ENCODE peak calls at places on chromosomes 3 and 15, in four cellular contexts. N is endothelial cell of umbilical vein, E is HCT116, B is ovary. J is an unnamed sample. For H3K4me1, the result is how much of the 10 kb centered on the place peaks cover.

GRCh38 chr3:102810937-102811336 is 376.1 kb downstream of the ZPLD1 start:
- DNase-seq in B (no peak), E (no peak), N (no peak), J (no peak)

GRCh38 chr15:29522373-29523276 is 253.0 kb upstream of the NSMCE3 start:
- DNase-seq in E (no peak), N (no peak), B (no peak), J (no peak)

GRCh38 chr3:173395412-173396181 is 1.9 kb upstream of the NLGN1 start:
- DNase-seq in B (peak), E (peak), N (peak), J (peak)

GRCh38 chr15:88337993-88338392 is 81.5 kb upstream of the NTRK3 start:
- DNase-seq in E (no peak), B (no peak), N (no peak), J (no peak)

GRCh38 chr15:70132571-70132970 is 34.9 kb upstream of the TLE3 start:
- DNase-seq in E (no peak), N (no peak), B (no peak), J (no peak)

GRCh38 chr3:72663429-72663828 is 184.8 kb downstream of the SHQ1 start:
- DNase-seq in N (no peak), E (no peak), B (no peak), J (no peak)

GRCh38 chr3:142209655-142210054 is 15.7 kb downstream of the GK5 start:
- DNase-seq in B (peak), N (peak), E (no peak), J (peak)

GRCh38 chr15:57510647-57511046 is 81.1 kb upstream of the MYZAP start:
- DNase-seq in N (peak), E (no peak), B (no peak), J (no peak)

GRCh38 chr15:78097667-78098066 is 5.3 kb downstream of the SH2D7 start:
- DNase-seq in B (no peak), N (no peak), E (no peak), J (no peak)

GRCh38 chr15:43441316-43441715 is 51.6 kb downstream of the TP53BP1 start:
- DNase-seq in B (no peak), N (no peak), E (no peak), J (no peak)

GRCh38 chr3:107983247-107983646 is 107.6 kb downstream of the CD47 start:
- DNase-seq in N (no peak), B (no peak), E (no peak), J (no peak)

GRCh38 chr15:42143866-42144625 is 12.4 kb downstream of the PLA2G4F start:
- DNase-seq in E (no peak), N (no peak), B (peak), J (no peak)

GRCh38 chr15:26260517-26261133 is 397.5 kb upstream of the ATP10A start:
- DNase-seq in N (no peak), E (no peak), B (no peak), J (peak)

GRCh38 chr15:38854506-38854905 is 289.9 kb upstream of the RASGRP1 start:
- DNase-seq in E (no peak), N (no peak), B (no peak), J (no peak)

GRCh38 chr3:163936557-163936956 is 1141.7 kb downstream of the SI start:
- DNase-seq in E (no peak), B (no peak), N (no peak), J (no peak)

GRCh38 chr3:56862352-56863062 is 60.8 kb upstream of the ARHGEF3 start:
- DNase-seq in B (peak), E (no peak), N (peak), J (peak)

GRCh38 chr3:179430277-179430870 is 20.9 kb downstream of the GNB4 start:
- DNase-seq in B (no peak), E (no peak), N (no peak), J (no peak)

GRCh38 chr3:128107809-128108208 is 15.8 kb downstream of the RUVBL1 start:
- DNase-seq in B (no peak), N (no peak), E (no peak), J (no peak)

GRCh38 chr15:66841953-66842681 is 140.1 kb downstream of the SMAD6 start:
- DNase-seq in E (peak), N (peak), B (peak), J (peak)

GRCh38 chr15:88440021-88440420 is 27.2 kb downstream of the MRPL46 start:
- DNase-seq in E (no peak), B (no peak), N (peak), J (no peak)

GRCh38 chr3:14792691-14793121 is 26.1 kb upstream of the FGD5 start:
- DNase-seq in B (no peak), N (no peak), E (no peak), J (no peak)

GRCh38 chr3:46936733-46937250 is 39.8 kb downstream of the CCDC12 start:
- DNase-seq in N (no peak), E (no peak), B (peak), J (no peak)

GRCh38 chr15:69415381-69415780 is 1.2 kb downstream of the KIF23 start:
- DNase-seq in E (no peak), B (no peak), N (peak), J (no peak)

GRCh38 chr3:32109256-32109655 is 2.8 kb downstream of the GPD1L start:
- DNase-seq in E (no peak), B (peak), N (peak), J (peak)

GRCh38 chr3:5296362-5296761 is 108.9 kb downstream of the EDEM1 start:
- DNase-seq in B (no peak), N (no peak), E (no peak), J (no peak)

GRCh38 chr15:94042163-94042954 is 189.0 kb upstream of the MCTP2 start:
- DNase-seq in B (no peak), E (no peak), N (no peak), J (no peak)

GRCh38 chr3:10620833-10621082 is 115.4 kb upstream of the ATP2B2 start:
- DNase-seq in E (no peak), N (no peak), B (no peak), J (no peak)

GRCh38 chr15:74906193-74906449 is 530 bp downstream of the FAM219B start:
- DNase-seq in E (no peak), B (no peak), N (peak), J (peak)

GRCh38 chr3:152307829-152308474 is 39.2 kb downstream of the MBNL1 start:
- DNase-seq in B (no peak), E (no peak), N (peak), J (no peak)

GRCh38 chr3:115245437-115245836 is 98.3 kb upstream of the ZBTB20 start:
- DNase-seq in B (no peak), N (peak), E (peak), J (no peak)

GRCh38 chr15:68258684-68259083 is 18.9 kb upstream of the FEM1B start:
- DNase-seq in E (no peak), B (no peak), N (no peak), J (peak)

GRCh38 chr15:50718700-50719125 is 32.1 kb upstream of the TRPM7 start:
- DNase-seq in E (no peak), N (no peak), B (no peak), J (no peak)

GRCh38 chr15:70023064-70023768 is 74.5 kb downstream of the TLE3 start:
- DNase-seq in B (no peak), E (peak), N (peak), J (no peak)

GRCh38 chr3:84547971-84548970 is 410.5 kb upstream of the CADM2 start:
- DNase-seq in E (no peak), B (no peak), N (no peak), J (peak)
- TF ChIP-seq POLR2A in E (no peak), B (no peak), N (no peak), J (no peak)

GRCh38 chr15:34357653-34358052 is 9.3 kb downstream of the LPCAT4 start:
- DNase-seq in E (no peak), N (no peak), B (no peak), J (no peak)
- H3K4me1 ChIP-seq in E (under half), N (under half), B (under half), J (under half)

GRCh38 chr3:184322731-184323487 is 8.5 kb downstream of the EIF4G1 start:
- DNase-seq in E (no peak), N (no peak), B (no peak), J (no peak)
- TF ChIP-seq POLR2A in E (no peak), N (no peak), B (no peak), J (no peak)

DNA sequence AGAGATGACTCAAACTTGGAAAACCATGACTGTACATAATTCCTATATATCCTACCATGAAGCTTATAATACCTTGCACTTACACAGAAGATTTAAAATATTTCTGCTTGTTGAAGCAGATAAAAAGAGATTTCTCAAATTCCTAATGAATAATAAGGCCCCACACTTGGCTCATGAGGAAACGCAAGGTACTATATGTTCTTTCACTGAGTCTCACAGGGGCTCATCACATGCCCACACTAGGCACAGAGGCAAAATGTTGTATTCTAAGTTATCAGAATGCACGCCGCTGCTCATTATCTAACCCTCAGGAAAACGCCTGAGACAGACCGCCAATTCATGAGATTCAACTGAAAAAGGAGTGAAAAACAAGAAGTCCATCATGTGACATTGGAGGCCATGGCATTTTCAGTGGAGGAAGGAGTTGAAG is 5.6 kb downstream of the MYO1E start:
- DNase-seq in N (no peak), B (no peak), E (no peak), J (peak)
- H3K4me1 ChIP-seq in N (under half), B (under half), E (half or more), J (under half)

GRCh38 chr3:30600572-30600971 is 5.8 kb upstream of the TGFBR2 start:
- DNase-seq in B (no peak), N (no peak), E (no peak), J (no peak)

GRCh38 chr3:30597769-30598134 is 8.6 kb upstream of the TGFBR2 start:
- DNase-seq in B (no peak), N (no peak), E (no peak), J (no peak)

GRCh38 chr3:30598663-30599545 is 7.5 kb upstream of the TGFBR2 start:
- DNase-seq in N (no peak), E (no peak), B (no peak), J (no peak)

GRCh38 chr3:30596161-30596560 is 10.2 kb upstream of the TGFBR2 start:
- DNase-seq in N (no peak), E (peak), B (no peak), J (no peak)

DNA sequence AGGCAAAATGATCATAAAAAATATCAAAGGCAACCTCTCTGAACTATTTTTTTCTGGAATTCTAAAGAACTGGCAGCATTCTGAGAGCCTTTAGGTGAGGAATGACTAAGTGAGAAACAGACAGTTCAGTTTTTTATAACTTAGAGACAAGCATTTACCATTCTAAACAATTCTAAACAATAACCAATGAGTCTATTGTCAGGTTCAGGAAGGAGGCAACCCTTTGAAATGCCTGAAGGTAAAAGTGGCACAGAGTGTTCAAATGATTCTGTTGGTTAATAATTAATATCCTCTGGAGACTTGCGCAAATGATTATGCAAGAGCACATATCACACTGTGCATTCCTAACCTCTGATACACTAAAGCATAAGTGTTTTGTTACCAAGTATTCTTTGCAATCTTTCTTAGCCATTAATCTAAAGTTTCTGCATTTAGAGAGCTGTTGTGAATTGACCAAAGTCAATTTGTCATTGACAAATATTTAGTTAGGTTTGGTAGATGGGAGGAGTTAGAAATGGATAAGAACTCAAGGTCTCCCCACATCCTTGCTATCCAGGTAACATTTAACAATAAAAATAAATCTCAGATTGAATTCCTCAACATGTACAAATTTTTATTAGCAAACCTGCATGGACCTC is 9.2 kb upstream of the TGFBR2 start:
- DNase-seq in E (peak), B (no peak), N (no peak), J (no peak)
- TF ChIP-seq POLR2A in E (no peak), B (no peak), N (no peak), J (no peak)